ENCODE peak calls at places on chromosomes 3 and 15, in seven cellular contexts. Q, D, L, C, E, S and T are unnamed samples.

GRCh38 chr3:131341761-131342160 is 39.8 kb upstream of the NUDT16 start:
- DNase-seq in Q (no peak), D (no peak), L (no peak), C (no peak), E (no peak), S (no peak), T (no peak)

GRCh38 chr15:35784745-35785144 is 238.8 kb upstream of the DPH6 start:
- DNase-seq in Q (peak; percentile 9), D (no peak), L (no peak), C (peak; percentile 6), E (no peak), S (no peak), T (no peak)

GRCh38 chr15:71596672-71597071 is 213.7 kb upstream of the NR2E3 start:
- DNase-seq in Q (peak; percentile 37), D (no peak), L (no peak), C (no peak), E (no peak), S (no peak), T (peak; percentile 23)

GRCh38 chr3:126998728-126999127 is 15.8 kb downstream of the PLXNA1 start:
- DNase-seq in Q (no peak), D (no peak), L (no peak), C (no peak), E (no peak), S (no peak), T (no peak)

GRCh38 chr15:33031324-33031736 is 163.2 kb downstream of the FMN1 start:
- DNase-seq in Q (peak; percentile 13), D (no peak), L (no peak), C (no peak), E (no peak), S (no peak), T (peak; percentile 75)

GRCh38 chr15:31338879-31339557 is 12.4 kb downstream of the KLF13 start:
- DNase-seq in Q (peak; percentile 65), D (no peak), L (peak; percentile 47), C (peak; percentile 81), E (no peak), S (no peak), T (peak; percentile 79)

GRCh38 chr3:169026543-169027181 is 636.9 kb downstream of the MECOM start:
- DNase-seq in Q (no peak), D (no peak), L (no peak), C (peak; percentile 6), E (no peak), S (no peak), T (peak; percentile 92)

GRCh38 chr3:89260721-89261120 is 153.3 kb downstream of the EPHA3 start:
- DNase-seq in Q (no peak), D (no peak), L (no peak), C (no peak), E (no peak), S (no peak), T (no peak)

GRCh38 chr3:134034005-134034785 is 4.5 kb upstream of the SLCO2A1 start:
- DNase-seq in Q (no peak), D (no peak), L (no peak), C (no peak), E (no peak), S (no peak), T (peak; percentile 75)

GRCh38 chr15:75647370-75648155 is at the start of gene SNX33:
- DNase-seq in Q (peak; percentile 95), D (peak; percentile 90), L (peak; percentile 90), C (peak; percentile 94), E (peak; percentile 70), S (peak; percentile 76), T (peak; percentile 89)

GRCh38 chr3:129432036-129432435 is 3.6 kb upstream of the EFCAB12 start:
- DNase-seq in Q (no peak), D (no peak), L (no peak), C (no peak), E (peak; percentile 24), S (no peak), T (no peak)

GRCh38 chr15:51286816-51287215 is 51.6 kb downstream of the CYP19A1 start:
- DNase-seq in Q (peak; percentile 73), D (no peak), L (peak; percentile 34), C (no peak), E (no peak), S (no peak), T (no peak)

GRCh38 chr15:99452728-99453643 is 112.8 kb upstream of the MEF2A start:
- DNase-seq in Q (no peak), D (no peak), L (no peak), C (peak; percentile 33), E (no peak), S (no peak), T (peak; percentile 18)

GRCh38 chr15:25900901-25901300 is 37.8 kb upstream of the ATP10A start:
- DNase-seq in Q (no peak), D (no peak), L (no peak), C (no peak), E (peak; percentile 69), S (no peak), T (peak; percentile 37)

GRCh38 chr15:45402955-45403892 is 24.9 kb upstream of the GATM start:
- DNase-seq in Q (peak; percentile 38), D (peak; percentile 17), L (no peak), C (peak; percentile 65), E (peak; percentile 53), S (no peak), T (peak; percentile 59)

GRCh38 chr3:15796771-15797599 is 794 bp downstream of the ANKRD28 start:
- DNase-seq in Q (peak; percentile 60), D (peak; percentile 41), L (no peak), C (peak; percentile 86), E (no peak), S (no peak), T (peak; percentile 77)

GRCh38 chr3:53817211-53817610 is 29.0 kb downstream of the CHDH start:
- DNase-seq in Q (no peak), D (no peak), L (no peak), C (no peak), E (no peak), S (no peak), T (no peak)

GRCh38 chr3:133831966-133832801 is 26.6 kb downstream of the SRPRB start:
- DNase-seq in Q (peak; percentile 17), D (no peak), L (no peak), C (no peak), E (no peak), S (no peak), T (no peak)

GRCh38 chr3:162612991-162613390 is 1116.4 kb downstream of the OTOL1 start:
- DNase-seq in Q (no peak), D (no peak), L (no peak), C (no peak), E (no peak), S (no peak), T (no peak)

GRCh38 chr3:64031540-64032533 is 8.5 kb upstream of the PSMD6 start:
- DNase-seq in Q (peak; percentile 36), D (no peak), L (no peak), C (no peak), E (no peak), S (no peak), T (no peak)

GRCh38 chr15:76140069-76140454 is 80.3 kb downstream of the TMEM266 start:
- DNase-seq in Q (peak; percentile 41), D (no peak), L (peak; percentile 67), C (peak; percentile 1), E (no peak), S (no peak), T (no peak)

GRCh38 chr15:29364429-29365078 is 94.9 kb upstream of the NSMCE3 start:
- DNase-seq in Q (peak; percentile 30), D (no peak), L (peak; percentile 44), C (peak; percentile 33), E (no peak), S (no peak), T (peak; percentile 86)

GRCh38 chr3:41258239-41258800 is 59.0 kb downstream of the CTNNB1 start:
- DNase-seq in Q (no peak), D (no peak), L (no peak), C (no peak), E (no peak), S (no peak), T (no peak)

GRCh38 chr3:106255870-106256248 is 387.0 kb upstream of the CBLB start:
- DNase-seq in Q (no peak), D (no peak), L (no peak), C (no peak), E (no peak), S (no peak), T (no peak)
- H3K4ac ChIP-seq in Q (no peak overlapping the region), D (no peak overlapping the region), L (no peak overlapping the region), C (no peak overlapping the region), E (no peak overlapping the region), S (no peak overlapping the region), T (no peak overlapping the region)

GRCh38 chr15:39728844-39729243 is 53.8 kb downstream of the FSIP1 start:
- DNase-seq in Q (no peak), D (no peak), L (no peak), C (peak; percentile 10), E (no peak), S (no peak), T (no peak)
- H3K4ac ChIP-seq in Q (no peak overlapping the region), D (no peak overlapping the region), L (no peak overlapping the region), C (no peak overlapping the region), E (no peak overlapping the region), S (no peak overlapping the region), T (no peak overlapping the region)

DNA sequence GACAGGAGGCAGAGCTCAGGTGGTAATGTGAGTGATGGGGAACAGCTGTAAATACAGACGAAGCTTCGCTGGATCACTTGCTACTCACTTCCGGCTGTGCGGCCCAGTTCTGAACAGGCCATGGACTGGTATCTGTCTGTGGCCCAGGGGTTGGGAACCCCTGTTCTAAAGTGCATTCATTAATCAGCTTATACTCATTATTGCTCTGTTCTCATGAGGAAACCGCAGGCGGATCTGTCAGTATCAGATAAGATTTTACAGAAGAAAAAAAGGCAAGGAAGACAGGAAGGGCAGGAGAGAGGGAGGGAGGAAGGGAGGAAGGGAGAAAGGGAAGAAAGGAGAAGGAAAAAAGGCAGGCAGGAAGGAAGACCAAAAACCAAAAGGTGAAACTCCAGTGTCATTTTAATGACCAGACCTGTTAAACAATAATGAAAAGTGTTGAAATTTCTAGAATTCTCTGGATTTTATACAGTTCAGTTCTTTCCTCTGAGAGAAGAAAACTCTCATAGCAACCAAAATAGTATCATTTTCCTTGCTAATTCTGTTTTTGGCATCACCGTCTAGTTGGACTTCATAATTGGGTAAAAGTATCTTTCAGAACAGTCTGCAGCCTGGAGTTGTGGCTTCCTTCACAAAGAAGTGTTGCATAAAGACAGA is 128.0 kb upstream of the PROK2 start:
- DNase-seq in Q (no peak), D (no peak), L (no peak), C (no peak), E (no peak), S (no peak), T (no peak)
- H3K4ac ChIP-seq in Q (no peak overlapping the region), D (no peak overlapping the region), L (no peak overlapping the region), C (no peak overlapping the region), E (no peak overlapping the region), S (no peak overlapping the region), T (no peak overlapping the region)

DNA sequence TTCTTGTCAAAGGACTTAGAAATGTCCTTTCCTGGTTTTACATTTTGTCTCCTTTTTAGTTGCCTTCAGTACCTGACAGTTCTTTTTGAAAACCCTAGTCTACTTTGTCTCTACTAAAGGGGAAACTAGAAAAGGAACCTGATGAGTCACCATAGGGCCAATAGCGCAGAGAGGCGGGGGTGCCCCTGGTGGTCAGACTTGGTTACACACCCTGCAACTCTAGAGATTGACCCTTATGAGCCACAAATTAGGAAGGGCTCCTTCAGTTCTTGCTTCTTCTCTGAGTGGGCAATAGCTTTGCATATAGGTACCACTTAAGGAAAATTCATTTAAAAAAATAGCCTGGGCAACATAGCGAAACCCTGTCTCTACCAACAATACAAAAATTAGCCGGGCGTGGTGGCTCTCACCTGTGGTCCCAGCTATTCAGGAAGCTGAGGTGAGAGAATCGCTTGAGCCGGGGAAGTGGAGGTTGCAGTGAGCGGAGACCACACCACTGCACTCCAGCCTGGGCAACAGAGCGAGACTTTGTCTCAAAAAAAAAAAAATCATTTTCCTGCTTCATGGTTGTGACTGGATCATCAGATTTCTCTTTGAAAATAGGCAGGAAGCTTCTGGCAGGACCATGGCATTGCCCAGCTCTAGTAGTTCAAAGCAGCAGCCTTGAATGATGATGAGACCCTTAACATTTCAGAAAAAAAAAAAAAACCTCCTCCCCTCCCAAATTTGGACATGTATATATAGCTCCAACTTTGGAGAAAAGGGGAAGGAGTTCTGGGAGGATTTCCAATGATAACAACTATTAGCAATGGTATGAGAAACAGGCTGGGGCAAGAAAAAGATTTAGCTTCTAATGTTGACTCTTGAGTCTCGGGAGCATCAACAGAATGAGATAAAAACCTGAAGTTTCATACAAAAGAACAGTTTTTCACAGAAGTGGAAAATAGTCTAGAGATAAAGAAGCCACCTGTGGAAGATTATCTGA is 45.2 kb upstream of the RASA2 start:
- DNase-seq in Q (peak; percentile 75), D (peak; percentile 30), L (peak; percentile 68), C (peak; percentile 73), E (peak; percentile 67), S (no peak), T (peak; percentile 90)
- H3K4ac ChIP-seq in Q (no peak overlapping the region), D (no peak overlapping the region), L (no peak overlapping the region), C (peak overlapping the region; percentile 55), E (no peak overlapping the region), S (no peak overlapping the region), T (peak overlapping the region; percentile 97)